ENCODE peak calls at places on chromosome 22, in seven cellular contexts. D, A, S, Y, U, W and X are unnamed samples.

GRCh38 chr22:44758970-44759365 is 6.6 kb downstream of the ARHGAP8 start:
- DNase-seq in D (no peak), A (no peak), S (no peak), Y (no peak), U (no peak), W (no peak), X (no peak)

GRCh38 chr22:43544282-43544673 is 132.5 kb downstream of the MPPED1 start:
- DNase-seq in D (no peak), A (no peak), S (no peak), Y (no peak), U (no peak), W (no peak), X (no peak)

GRCh38 chr22:48799227-48799970 is 1028.3 kb downstream of the BRD1 start:
- DNase-seq in D (no peak), A (no peak), S (no peak), Y (no peak), U (no peak), W (no peak), X (no peak)

GRCh38 chr22:40009953-40010751 is 15.4 kb downstream of the FAM83F start:
- DNase-seq in D (no peak), A (no peak), S (no peak), Y (no peak), U (peak), W (peak), X (no peak)

GRCh38 chr22:43253839-43254238 is 66.9 kb upstream of the TTLL12 start:
- DNase-seq in D (no peak), A (no peak), S (no peak), Y (no peak), U (no peak), W (no peak), X (no peak)

GRCh38 chr22:17980638-17981051 is 43.7 kb downstream of the MICAL3 start:
- DNase-seq in D (no peak), A (no peak), S (no peak), Y (no peak), U (peak), W (peak), X (no peak)

GRCh38 chr22:48717883-48718817 is 1109.5 kb downstream of the BRD1 start:
- DNase-seq in D (no peak), A (peak), S (no peak), Y (peak), U (peak), W (no peak), X (no peak)

GRCh38 chr22:30314918-30315317 is 11.8 kb downstream of the TBC1D10A start:
- DNase-seq in D (no peak), A (peak), S (no peak), Y (no peak), U (peak), W (no peak), X (no peak)

GRCh38 chr22:22533863-22534262 is 13.8 kb upstream of the ZNF280A start:
- DNase-seq in D (no peak), A (no peak), S (no peak), Y (no peak), U (no peak), W (no peak), X (no peak)

GRCh38 chr22:28407645-28408044 is 272.0 kb downstream of the TTC28 start:
- DNase-seq in D (no peak), A (no peak), S (no peak), Y (no peak), U (no peak), W (no peak), X (no peak)

GRCh38 chr22:37623075-37624016 is 14.7 kb downstream of the GGA1 start:
- DNase-seq in D (peak), A (peak), S (peak), Y (no peak), U (peak), W (peak), X (peak)

GRCh38 chr22:36743591-36744412 is 32.1 kb downstream of the IFT27 start:
- DNase-seq in D (no peak), A (no peak), S (no peak), Y (no peak), U (no peak), W (no peak), X (no peak)